ENCODE peak calls at places on chromosome 10, in ten cellular contexts. One of them, this sample, is unnamed.

GRCh38 chr10:70832852-70833542 is 17.2 kb downstream of the SGPL1 start:
- DNase-seq in AG10803: peak
- DNase-seq in Panc1: no peak
- DNase-seq in lower leg skin: no peak
- DNase-seq in choroid plexus epithelial cell: peak
- DNase-seq in fibroblast of pulmonary artery: peak
- DNase-seq in cardiac muscle cell: no peak
- DNase-seq in tibial nerve: no peak
- DNase-seq in upper lobe of right lung: no peak
- DNase-seq in A549: no peak
- DNase-seq in this sample: no peak

GRCh38 chr10:123550680-123551096 is 115.5 kb upstream of the GPR26 start:
- DNase-seq in AG10803: no peak
- DNase-seq in Panc1: no peak
- DNase-seq in lower leg skin: no peak
- DNase-seq in choroid plexus epithelial cell: no peak
- DNase-seq in fibroblast of pulmonary artery: no peak
- DNase-seq in cardiac muscle cell: no peak
- DNase-seq in tibial nerve: no peak
- DNase-seq in upper lobe of right lung: no peak
- DNase-seq in A549: no peak
- DNase-seq in this sample: no peak

GRCh38 chr10:53765311-53765710 is 992.7 kb upstream of the MBL2 start:
- DNase-seq in AG10803: no peak
- DNase-seq in Panc1: no peak
- DNase-seq in lower leg skin: no peak
- DNase-seq in choroid plexus epithelial cell: no peak
- DNase-seq in fibroblast of pulmonary artery: no peak
- DNase-seq in cardiac muscle cell: no peak
- DNase-seq in tibial nerve: no peak
- DNase-seq in upper lobe of right lung: no peak
- DNase-seq in A549: no peak
- DNase-seq in this sample: no peak

GRCh38 chr10:71600856-71601255 is 118.7 kb downstream of the C10orf105 start:
- DNase-seq in AG10803: peak
- DNase-seq in Panc1: no peak
- DNase-seq in lower leg skin: peak
- DNase-seq in choroid plexus epithelial cell: peak
- DNase-seq in fibroblast of pulmonary artery: peak
- DNase-seq in cardiac muscle cell: no peak
- DNase-seq in tibial nerve: no peak
- DNase-seq in upper lobe of right lung: no peak
- DNase-seq in A549: no peak
- DNase-seq in this sample: no peak

GRCh38 chr10:130747359-130747758 is 564.2 kb downstream of the TCERG1L start:
- DNase-seq in AG10803: no peak
- DNase-seq in Panc1: no peak
- DNase-seq in lower leg skin: no peak
- DNase-seq in choroid plexus epithelial cell: no peak
- DNase-seq in fibroblast of pulmonary artery: no peak
- DNase-seq in cardiac muscle cell: no peak
- DNase-seq in tibial nerve: no peak
- DNase-seq in upper lobe of right lung: no peak
- DNase-seq in A549: no peak
- DNase-seq in this sample: no peak

GRCh38 chr10:73759512-73760115 is 15.4 kb downstream of the SEC24C start:
- DNase-seq in AG10803: no peak
- DNase-seq in Panc1: no peak
- DNase-seq in lower leg skin: no peak
- DNase-seq in choroid plexus epithelial cell: no peak
- DNase-seq in fibroblast of pulmonary artery: no peak
- DNase-seq in cardiac muscle cell: no peak
- DNase-seq in tibial nerve: no peak
- DNase-seq in upper lobe of right lung: peak
- DNase-seq in A549: no peak
- DNase-seq in this sample: no peak

GRCh38 chr10:67837519-67838314 is at the start of gene DNAJC12:
- DNase-seq in AG10803: peak
- DNase-seq in Panc1: no peak
- DNase-seq in lower leg skin: no peak
- DNase-seq in choroid plexus epithelial cell: peak
- DNase-seq in fibroblast of pulmonary artery: peak
- DNase-seq in cardiac muscle cell: peak
- DNase-seq in tibial nerve: no peak
- DNase-seq in upper lobe of right lung: no peak
- DNase-seq in A549: peak
- DNase-seq in this sample: no peak

GRCh38 chr10:79413196-79413595 is 32.2 kb downstream of the ZCCHC24 start:
- DNase-seq in AG10803: no peak
- DNase-seq in Panc1: no peak
- DNase-seq in lower leg skin: no peak
- DNase-seq in choroid plexus epithelial cell: no peak
- DNase-seq in fibroblast of pulmonary artery: no peak
- DNase-seq in cardiac muscle cell: no peak
- DNase-seq in tibial nerve: no peak
- DNase-seq in upper lobe of right lung: no peak
- DNase-seq in A549: no peak
- DNase-seq in this sample: no peak

GRCh38 chr10:106573106-106573505 is 591.4 kb downstream of the SORCS1 start:
- DNase-seq in AG10803: peak
- DNase-seq in Panc1: no peak
- DNase-seq in lower leg skin: no peak
- DNase-seq in choroid plexus epithelial cell: peak
- DNase-seq in fibroblast of pulmonary artery: peak
- DNase-seq in cardiac muscle cell: no peak
- DNase-seq in tibial nerve: no peak
- DNase-seq in upper lobe of right lung: no peak
- DNase-seq in A549: no peak
- DNase-seq in this sample: no peak

GRCh38 chr10:106576534-106576933 is 588.0 kb downstream of the SORCS1 start:
- DNase-seq in AG10803: no peak
- DNase-seq in Panc1: no peak
- DNase-seq in lower leg skin: no peak
- DNase-seq in choroid plexus epithelial cell: no peak
- DNase-seq in fibroblast of pulmonary artery: no peak
- DNase-seq in cardiac muscle cell: no peak
- DNase-seq in tibial nerve: no peak
- DNase-seq in upper lobe of right lung: no peak
- DNase-seq in A549: no peak
- DNase-seq in this sample: no peak

GRCh38 chr10:106582291-106582690 is 582.2 kb downstream of the SORCS1 start:
- DNase-seq in AG10803: no peak
- DNase-seq in Panc1: no peak
- DNase-seq in lower leg skin: no peak
- DNase-seq in choroid plexus epithelial cell: peak
- DNase-seq in fibroblast of pulmonary artery: peak
- DNase-seq in cardiac muscle cell: no peak
- DNase-seq in tibial nerve: no peak
- DNase-seq in upper lobe of right lung: no peak
- DNase-seq in A549: peak
- DNase-seq in this sample: no peak

GRCh38 chr10:106577756-106578155 is 586.8 kb downstream of the SORCS1 start:
- DNase-seq in AG10803: no peak
- DNase-seq in Panc1: no peak
- DNase-seq in lower leg skin: no peak
- DNase-seq in choroid plexus epithelial cell: no peak
- DNase-seq in fibroblast of pulmonary artery: no peak
- DNase-seq in cardiac muscle cell: no peak
- DNase-seq in tibial nerve: no peak
- DNase-seq in upper lobe of right lung: no peak
- DNase-seq in A549: no peak
- DNase-seq in this sample: no peak

DNA sequence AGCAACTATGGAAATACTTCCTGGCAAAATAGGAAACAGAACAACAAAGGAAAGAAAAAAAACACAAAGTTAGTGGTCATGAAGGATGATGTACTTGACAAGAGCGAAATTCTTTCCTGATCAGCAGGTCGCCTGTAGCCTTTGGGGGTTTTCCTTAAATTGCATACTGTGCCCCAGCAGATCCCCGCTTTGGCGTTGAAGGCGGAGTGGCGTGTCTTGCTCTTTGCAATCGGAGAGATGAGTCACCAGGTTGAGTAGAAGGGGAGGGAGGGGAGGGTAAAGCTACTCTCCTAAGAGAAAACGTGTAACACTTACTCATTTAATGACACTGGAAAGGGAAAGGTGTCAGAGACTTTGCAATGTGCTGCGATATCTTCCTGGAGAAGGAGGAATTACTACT is 587.2 kb downstream of the SORCS1 start:
- DNase-seq in AG10803: no peak
- DNase-seq in Panc1: peak
- DNase-seq in lower leg skin: no peak
- DNase-seq in choroid plexus epithelial cell: peak
- DNase-seq in fibroblast of pulmonary artery: peak
- DNase-seq in cardiac muscle cell: no peak
- DNase-seq in tibial nerve: no peak
- DNase-seq in upper lobe of right lung: no peak
- DNase-seq in A549: peak
- DNase-seq in this sample: no peak
- H3K4me3 ChIP-seq in AG10803: no peak
- H3K4me3 ChIP-seq in Panc1: peak
- H3K4me3 ChIP-seq in lower leg skin: no peak
- H3K4me3 ChIP-seq in choroid plexus epithelial cell: no peak
- H3K4me3 ChIP-seq in fibroblast of pulmonary artery: no peak
- H3K4me3 ChIP-seq in cardiac muscle cell: no peak
- H3K4me3 ChIP-seq in tibial nerve: no peak
- H3K4me3 ChIP-seq in upper lobe of right lung: no peak
- H3K4me3 ChIP-seq in A549: no peak
- H3K4me3 ChIP-seq in this sample: no peak

GRCh38 chr10:77576007-77576367 is 61.6 kb downstream of the KCNMA1 start:
- DNase-seq in AG10803: no peak
- DNase-seq in Panc1: no peak
- DNase-seq in lower leg skin: no peak
- DNase-seq in choroid plexus epithelial cell: no peak
- DNase-seq in fibroblast of pulmonary artery: no peak
- DNase-seq in cardiac muscle cell: no peak
- DNase-seq in tibial nerve: no peak
- DNase-seq in upper lobe of right lung: no peak
- DNase-seq in A549: no peak
- DNase-seq in this sample: no peak

GRCh38 chr10:77571490-77571889 is 66.1 kb downstream of the KCNMA1 start:
- DNase-seq in AG10803: no peak
- DNase-seq in Panc1: no peak
- DNase-seq in lower leg skin: no peak
- DNase-seq in choroid plexus epithelial cell: no peak
- DNase-seq in fibroblast of pulmonary artery: no peak
- DNase-seq in cardiac muscle cell: no peak
- DNase-seq in tibial nerve: no peak
- DNase-seq in upper lobe of right lung: no peak
- DNase-seq in A549: no peak
- DNase-seq in this sample: no peak

GRCh38 chr10:77575271-77576006 is 62.2 kb downstream of the KCNMA1 start:
- DNase-seq in AG10803: no peak
- DNase-seq in Panc1: no peak
- DNase-seq in lower leg skin: no peak
- DNase-seq in choroid plexus epithelial cell: no peak
- DNase-seq in fibroblast of pulmonary artery: no peak
- DNase-seq in cardiac muscle cell: no peak
- DNase-seq in tibial nerve: no peak
- DNase-seq in upper lobe of right lung: no peak
- DNase-seq in A549: no peak
- DNase-seq in this sample: no peak

GRCh38 chr10:77576633-77577032 is 61.0 kb downstream of the KCNMA1 start:
- DNase-seq in AG10803: no peak
- DNase-seq in Panc1: no peak
- DNase-seq in lower leg skin: no peak
- DNase-seq in choroid plexus epithelial cell: no peak
- DNase-seq in fibroblast of pulmonary artery: no peak
- DNase-seq in cardiac muscle cell: no peak
- DNase-seq in tibial nerve: no peak
- DNase-seq in upper lobe of right lung: no peak
- DNase-seq in A549: no peak
- DNase-seq in this sample: no peak

GRCh38 chr10:77574436-77574835 is 63.2 kb downstream of the KCNMA1 start:
- DNase-seq in AG10803: no peak
- DNase-seq in Panc1: no peak
- DNase-seq in lower leg skin: no peak
- DNase-seq in choroid plexus epithelial cell: no peak
- DNase-seq in fibroblast of pulmonary artery: no peak
- DNase-seq in cardiac muscle cell: no peak
- DNase-seq in tibial nerve: no peak
- DNase-seq in upper lobe of right lung: no peak
- DNase-seq in A549: no peak
- DNase-seq in this sample: no peak
- TF ChIP-seq CTCF in AG10803: no peak
- TF ChIP-seq CTCF in Panc1: no peak
- TF ChIP-seq CTCF in lower leg skin: no peak
- TF ChIP-seq CTCF in choroid plexus epithelial cell: peak
- TF ChIP-seq CTCF in fibroblast of pulmonary artery: no peak
- TF ChIP-seq CTCF in cardiac muscle cell: no peak
- TF ChIP-seq CTCF in tibial nerve: no peak
- TF ChIP-seq CTCF in upper lobe of right lung: no peak
- TF ChIP-seq CTCF in A549: peak
- TF ChIP-seq CTCF in this sample: peak

DNA sequence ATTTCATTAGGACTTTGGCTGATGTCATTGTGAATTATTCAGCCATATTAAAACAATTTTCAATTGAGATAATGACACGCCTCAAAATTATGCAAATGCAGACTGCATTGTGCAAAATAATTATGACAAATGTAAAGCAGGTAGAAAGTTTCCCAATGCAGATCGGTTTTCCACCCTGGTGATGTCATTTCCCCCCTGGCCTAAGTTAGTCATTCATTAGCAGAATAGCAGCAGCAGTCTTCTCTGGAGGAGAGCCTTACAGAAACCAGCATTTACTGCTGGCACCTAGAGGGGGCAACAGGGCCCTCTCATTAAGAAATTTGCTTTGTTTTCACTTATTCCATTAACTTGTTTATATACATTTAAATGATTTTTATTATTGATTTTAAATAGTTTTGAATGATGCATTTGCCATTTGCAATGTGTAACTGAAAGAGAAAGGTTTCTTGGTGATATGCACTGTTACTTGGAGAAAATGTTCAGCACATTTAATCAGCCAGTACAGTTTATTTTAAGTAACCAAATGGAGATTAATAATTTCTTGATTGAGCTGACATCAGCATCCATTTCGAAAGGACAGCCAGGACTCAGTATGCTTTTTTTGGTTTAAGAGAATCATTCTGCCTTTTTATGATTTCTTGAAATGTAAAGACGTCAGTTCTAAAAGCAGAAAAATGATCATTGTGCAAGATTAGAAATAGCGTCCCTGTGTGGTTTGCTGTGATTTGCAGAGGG is 3.4 kb downstream of the ARID5B start:
- DNase-seq in AG10803: peak
- DNase-seq in Panc1: peak
- DNase-seq in lower leg skin: peak
- DNase-seq in choroid plexus epithelial cell: peak
- DNase-seq in fibroblast of pulmonary artery: peak
- DNase-seq in cardiac muscle cell: peak
- DNase-seq in tibial nerve: no peak
- DNase-seq in upper lobe of right lung: no peak
- DNase-seq in A549: peak
- DNase-seq in this sample: no peak
- H3K4me3 ChIP-seq in AG10803: peak
- H3K4me3 ChIP-seq in Panc1: peak
- H3K4me3 ChIP-seq in lower leg skin: no peak
- H3K4me3 ChIP-seq in choroid plexus epithelial cell: peak
- H3K4me3 ChIP-seq in fibroblast of pulmonary artery: peak
- H3K4me3 ChIP-seq in cardiac muscle cell: no peak
- H3K4me3 ChIP-seq in tibial nerve: peak
- H3K4me3 ChIP-seq in upper lobe of right lung: peak
- H3K4me3 ChIP-seq in A549: no peak
- H3K4me3 ChIP-seq in this sample: peak

DNA sequence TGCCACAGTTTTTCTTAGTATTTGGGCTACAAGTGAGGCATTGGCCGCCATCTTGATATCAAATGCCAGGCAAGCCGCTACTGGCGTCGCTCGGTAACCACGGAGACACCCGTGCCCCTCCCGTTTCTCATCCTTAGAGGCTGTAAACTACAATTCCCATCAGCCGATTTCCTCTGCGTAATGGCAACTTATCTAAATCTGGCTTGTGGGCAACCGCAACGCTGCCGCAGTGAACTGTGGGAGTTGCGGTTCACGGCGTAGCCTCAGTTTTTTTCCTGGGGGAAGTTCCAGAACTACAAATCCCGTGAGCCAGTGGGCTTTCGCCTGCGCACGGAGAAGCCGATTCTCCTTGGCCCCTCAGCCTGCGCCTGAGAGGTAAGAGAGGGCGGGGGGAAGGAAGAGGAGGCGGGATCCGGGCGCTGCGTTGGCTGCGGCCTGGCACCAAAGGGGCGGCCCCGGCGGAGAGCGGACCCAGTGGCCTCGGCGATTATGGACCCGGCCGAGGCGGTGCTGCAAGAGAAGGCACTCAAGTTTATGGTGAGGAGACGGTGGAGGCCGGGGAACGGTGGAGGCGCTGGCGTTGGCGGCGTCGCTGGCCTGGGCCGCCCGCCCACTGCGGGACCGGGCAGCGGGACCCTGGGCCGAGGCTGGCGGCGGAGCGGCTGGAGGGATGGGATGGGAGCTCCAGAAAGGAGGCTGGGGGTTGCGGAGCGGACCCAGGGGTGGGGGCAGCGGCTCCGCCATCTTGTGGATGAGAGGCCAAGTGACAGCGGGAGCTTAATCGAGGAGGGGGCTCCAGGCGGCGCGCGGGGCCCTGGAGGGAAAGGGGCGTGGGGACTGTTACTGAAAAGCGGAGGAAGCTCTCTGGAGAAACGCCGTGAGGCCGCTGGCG is at the start of gene BTRC:
- DNase-seq in AG10803: peak
- DNase-seq in Panc1: peak
- DNase-seq in lower leg skin: peak
- DNase-seq in choroid plexus epithelial cell: peak
- DNase-seq in fibroblast of pulmonary artery: peak
- DNase-seq in cardiac muscle cell: peak
- DNase-seq in tibial nerve: peak
- DNase-seq in upper lobe of right lung: peak
- DNase-seq in A549: peak
- DNase-seq in this sample: peak
- TF ChIP-seq CTCF in AG10803: no peak
- TF ChIP-seq CTCF in Panc1: no peak
- TF ChIP-seq CTCF in lower leg skin: no peak
- TF ChIP-seq CTCF in choroid plexus epithelial cell: peak
- TF ChIP-seq CTCF in fibroblast of pulmonary artery: no peak
- TF ChIP-seq CTCF in cardiac muscle cell: peak
- TF ChIP-seq CTCF in tibial nerve: no peak
- TF ChIP-seq CTCF in upper lobe of right lung: no peak
- TF ChIP-seq CTCF in A549: no peak
- TF ChIP-seq CTCF in this sample: peak

This sample was measured in tibial artery.